ENCODE peak calls at places on chromosome 5, in five cellular contexts. S is GM12892, M is HCT116, N is body of pancreas, P is sigmoid colon. O is an unnamed sample.

GRCh38 chr5:116990010-116990409 is 415.4 kb upstream of the SEMA6A start:
- DNase-seq in M (no peak), N (no peak), P (no peak), S (no peak), O (no peak)

GRCh38 chr5:78801413-78801812 is 152.8 kb upstream of the LHFPL2 start:
- DNase-seq in M (no peak), S (no peak), P (no peak), N (no peak), O (no peak)

GRCh38 chr5:128216285-128216684 is 132.7 kb downstream of the SLC12A2 start:
- DNase-seq in P (no peak), N (no peak), S (no peak), M (no peak), O (no peak)

GRCh38 chr5:172714491-172715420 is 56.2 kb downstream of the DUSP1 start:
- DNase-seq in S (peak; percentile 69), M (peak; percentile 67), N (peak; percentile 87), P (peak; percentile 92), O (peak; percentile 90)

GRCh38 chr5:173736923-173737412 is 120.5 kb upstream of the BOD1 start:
- DNase-seq in N (no peak), M (no peak), P (no peak), S (peak; percentile 73), O (no peak)

GRCh38 chr5:134592141-134592746 is 40.4 kb downstream of the SAR1B start:
- DNase-seq in M (no peak), P (no peak), S (no peak), N (peak; percentile 29), O (no peak)

GRCh38 chr5:2515180-2515809 is 236.2 kb downstream of the IRX2 start:
- DNase-seq in M (no peak), S (no peak), P (no peak), N (no peak), O (no peak)

GRCh38 chr5:143650296-143650695 is 161.7 kb upstream of the HMHB1 start:
- DNase-seq in S (peak; percentile 7), N (no peak), P (no peak), M (no peak), O (no peak)

GRCh38 chr5:52856564-52856963 is 68.8 kb downstream of the ITGA1 start:
- DNase-seq in P (no peak), M (no peak), S (no peak), N (no peak), O (no peak)

GRCh38 chr5:123937230-123937629 is 425.3 kb downstream of the CSNK1G3 start:
- DNase-seq in M (peak; percentile 72), P (peak; percentile 62), S (no peak), N (peak; percentile 24), O (no peak)

GRCh38 chr5:989961-990530 is 18.6 kb upstream of the NKD2 start:
- DNase-seq in S (no peak), N (peak; percentile 46), M (no peak), P (peak; percentile 90), O (no peak)

GRCh38 chr5:13662646-13663045 is 281.8 kb downstream of the DNAH5 start:
- DNase-seq in P (no peak), S (no peak), N (no peak), M (no peak), O (no peak)

GRCh38 chr5:131382407-131383395 is 118.8 kb downstream of the CDC42SE2 start:
- DNase-seq in M (peak; percentile 50), S (no peak), N (peak; percentile 41), P (no peak), O (peak; percentile 27)

GRCh38 chr5:117454716-117455212 is 880.1 kb upstream of the SEMA6A start:
- DNase-seq in S (no peak), M (peak; percentile 62), P (no peak), N (peak; percentile 73), O (peak; percentile 3)

GRCh38 chr5:156475831-156476551 is 149.0 kb downstream of the SGCD start:
- DNase-seq in M (no peak), N (peak; percentile 25), S (no peak), P (peak; percentile 84), O (no peak)

GRCh38 chr5:172616730-172617129 is 24.3 kb upstream of the NEURL1B start:
- DNase-seq in N (peak; percentile 45), M (no peak), S (no peak), P (peak; percentile 76), O (no peak)

GRCh38 chr5:83375049-83375710 is 96.4 kb upstream of the VCAN start:
- DNase-seq in M (no peak), P (no peak), N (no peak), S (no peak), O (no peak)

GRCh38 chr5:179219661-179220620 is 125.3 kb downstream of the ADAMTS2 start:
- DNase-seq in M (no peak), S (no peak), N (no peak), P (no peak), O (no peak)

GRCh38 chr5:124744170-124744911 is 2.1 kb downstream of the ZNF608 start:
- DNase-seq in S (no peak), N (peak; percentile 60), P (peak; percentile 85), M (no peak), O (no peak)

GRCh38 chr5:58199087-58199486 is 260.8 kb downstream of the PLK2 start:
- DNase-seq in P (no peak), S (no peak), M (no peak), N (no peak), O (no peak)

GRCh38 chr5:172939045-172939444 is 20.2 kb upstream of the RPL26L1 start:
- DNase-seq in N (no peak), P (no peak), S (no peak), M (peak; percentile 26), O (no peak)

GRCh38 chr5:11903121-11903613 is 1.1 kb downstream of the CTNND2 start:
- DNase-seq in N (peak; percentile 48), S (no peak), P (no peak), M (no peak), O (no peak)

GRCh38 chr5:138569759-138570158 is 5.4 kb downstream of the HSPA9 start:
- DNase-seq in N (no peak), M (no peak), S (no peak), P (no peak), O (no peak)
- TF ChIP-seq POLR2A in N (no peak), M (no peak), S (no peak), P (no peak), O (no peak)

GRCh38 chr5:65102826-65103673 is 334.3 kb downstream of the CWC27 start:
- DNase-seq in N (peak; percentile 72), S (peak; percentile 52), P (peak; percentile 85), M (no peak), O (no peak)
- TF ChIP-seq POLR2A in N (peak; percentile 44), S (peak; percentile 59), P (no peak), M (no peak), O (peak; percentile 54)

DNA sequence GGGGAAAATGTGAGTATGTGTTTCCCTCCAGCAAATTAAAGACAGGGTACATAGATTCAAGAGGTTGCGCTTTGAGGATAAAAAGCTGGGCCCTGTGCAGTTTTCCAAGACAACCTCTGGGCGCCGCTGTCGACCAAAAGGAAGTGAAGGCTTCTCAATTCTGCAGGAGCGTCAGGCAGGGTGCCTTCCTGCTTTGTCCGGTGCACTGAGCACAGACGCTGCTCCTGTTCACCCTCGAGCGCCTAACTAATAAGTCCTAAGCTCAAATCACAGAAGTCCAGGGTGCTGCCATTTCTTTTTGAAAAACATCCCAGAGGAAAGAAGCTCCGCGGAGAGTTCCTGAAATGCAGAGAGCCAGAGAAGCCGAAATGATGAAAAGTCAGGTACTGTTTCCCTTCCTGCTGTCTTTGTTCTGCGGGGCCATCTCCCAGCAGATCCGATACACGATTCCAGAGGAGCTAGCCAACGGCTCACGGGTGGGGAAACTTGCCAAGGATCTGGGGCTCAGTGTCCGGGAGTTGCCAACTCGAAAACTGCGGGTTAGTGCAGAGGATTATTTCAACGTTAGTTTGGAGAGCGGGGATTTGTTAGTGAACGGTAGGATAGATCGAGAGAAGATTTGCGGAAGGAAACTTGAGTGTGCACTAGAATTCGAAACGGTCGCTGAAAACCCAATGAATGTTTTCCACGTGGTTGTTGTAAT is at the start of gene PCDHGB1:
- DNase-seq in P (no peak), N (peak; percentile 54), M (no peak), S (no peak), O (peak; percentile 45)
- TF ChIP-seq POLR2A in P (no peak), N (no peak), M (no peak), S (no peak), O (no peak)

DNA sequence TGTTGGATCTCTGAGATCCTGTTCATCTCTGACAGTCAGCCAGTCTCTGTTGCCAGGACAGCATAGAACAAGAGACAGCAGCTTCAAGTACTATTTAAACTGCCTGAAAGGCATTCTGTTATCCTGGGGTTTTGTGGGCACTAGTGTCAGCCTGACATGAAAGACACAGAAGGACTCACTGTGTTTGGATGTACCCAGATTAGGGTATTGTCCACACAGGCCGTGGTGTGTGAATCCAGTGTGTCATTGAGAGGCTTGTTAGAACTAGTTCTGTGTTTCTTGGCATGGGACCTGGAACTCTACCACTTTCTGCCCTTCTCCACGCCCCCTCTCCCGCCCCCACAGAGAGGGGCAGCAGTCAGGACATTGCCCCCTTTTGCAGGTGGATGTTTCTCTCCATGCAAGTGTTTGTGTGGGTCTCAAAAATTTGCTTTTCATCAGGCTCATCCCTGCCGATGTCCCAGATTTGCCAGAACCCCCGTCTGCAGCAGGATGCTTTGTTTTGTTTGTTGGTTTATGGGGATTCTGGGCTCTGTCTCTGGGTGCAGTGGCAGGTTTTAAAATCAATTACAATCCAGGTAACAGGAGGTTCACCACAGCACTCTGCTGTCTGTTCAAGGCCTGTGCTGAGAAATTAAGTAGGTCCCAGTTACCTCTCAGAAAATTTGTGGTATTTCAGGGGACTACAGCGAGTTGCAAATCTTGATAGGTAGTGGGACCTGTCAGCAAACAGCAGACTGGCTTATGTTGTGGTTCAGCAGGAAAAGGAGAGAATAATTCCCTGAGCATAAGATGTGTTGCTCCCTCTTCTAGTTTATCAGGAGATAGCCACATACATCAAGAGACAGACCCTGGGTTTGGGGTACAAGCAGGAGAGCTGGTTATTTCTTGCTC is 144.6 kb downstream of the DOCK2 start:
- DNase-seq in N (no peak), P (no peak), S (no peak), M (no peak), O (no peak)
- TF ChIP-seq POLR2A in N (no peak), P (no peak), S (no peak), M (no peak), O (no peak)

DNA sequence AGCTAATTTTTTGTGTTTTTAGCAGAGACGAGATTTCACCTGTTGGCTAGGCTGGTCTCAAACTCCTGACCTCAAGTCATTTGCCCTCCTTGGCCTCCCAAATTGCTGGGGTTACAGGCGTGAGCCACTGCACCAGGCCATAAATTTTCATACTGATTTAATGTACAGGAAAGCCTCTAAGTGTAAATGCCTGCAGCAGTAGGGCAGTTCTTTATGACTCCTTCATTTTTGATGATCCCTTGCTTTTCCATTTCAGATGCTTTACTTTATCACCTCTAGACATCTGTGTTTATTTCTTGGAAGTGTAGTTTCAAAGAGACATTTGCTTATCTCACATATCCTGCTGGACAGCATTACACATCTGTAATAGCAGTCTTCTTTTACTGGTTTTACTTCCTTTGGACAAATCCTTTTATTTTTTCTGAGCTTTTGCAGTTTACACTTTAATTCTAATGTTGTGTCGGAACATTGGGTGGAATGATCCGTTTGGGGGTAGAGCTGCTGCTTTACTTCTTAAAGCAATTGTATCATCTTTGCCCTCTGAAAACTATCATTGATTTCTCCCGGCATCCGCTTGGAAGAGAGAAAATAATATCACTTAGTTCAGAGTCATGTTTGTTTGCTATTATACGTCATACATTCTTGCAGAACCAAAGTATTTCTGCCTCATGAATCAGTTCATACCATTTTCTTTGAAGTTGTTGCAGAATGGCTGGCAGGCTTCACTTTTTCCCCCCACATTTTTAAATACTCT is 36.0 kb downstream of the SCGB3A1 start:
- DNase-seq in M (no peak), S (no peak), P (no peak), N (no peak), O (no peak)
- TF ChIP-seq POLR2A in M (no peak), S (no peak), P (no peak), N (no peak), O (no peak)